ENCODE peak calls at places on chromosomes 6 and 20, in six cellular contexts. U is CD8-positive, alpha-beta T cell; A is MM.1S; K is astrocyte of the cerebellum; L is AG04450; F is AG09309. M is an unnamed sample.

GRCh38 chr6:18400831-18401446 is 13.8 kb downstream of the RNF144B start:
- DNase-seq in K (peak), U (no peak), L (no peak), A (no peak), F (no peak), M (no peak)

GRCh38 chr6:77337392-77337791 is 125.9 kb downstream of the HTR1B start:
- DNase-seq in F (no peak), L (no peak), A (no peak), U (no peak), K (no peak), M (no peak)

GRCh38 chr6:3228791-3229565 is 1.5 kb upstream of the TUBB2B start:
- DNase-seq in F (no peak), L (no peak), K (no peak), A (no peak), U (peak), M (no peak)

GRCh38 chr20:33649201-33649631 is 12.9 kb upstream of the C20orf144 start:
- DNase-seq in K (no peak), A (no peak), U (no peak), F (no peak), L (no peak), M (no peak)

GRCh38 chr6:79188885-79189505 is 45.5 kb downstream of the HMGN3 start:
- DNase-seq in K (peak), F (no peak), A (no peak), U (no peak), L (no peak), M (no peak)

GRCh38 chr20:44644384-44645131 is 6.9 kb downstream of the ADA start:
- DNase-seq in A (peak), F (no peak), U (peak), K (no peak), L (no peak), M (no peak)

GRCh38 chr6:91288741-91289140 is 701.9 kb upstream of the MAP3K7 start:
- DNase-seq in A (no peak), U (no peak), K (no peak), L (no peak), F (no peak), M (no peak)

GRCh38 chr6:78810146-78810545 is 57.2 kb upstream of the IRAK1BP1 start:
- DNase-seq in F (peak), A (peak), K (peak), L (peak), U (no peak), M (no peak)

GRCh38 chr6:107607109-107607508 is 117.2 kb downstream of the SOBP start:
- DNase-seq in F (no peak), U (no peak), A (no peak), L (no peak), K (no peak), M (no peak)

GRCh38 chr6:88573971-88574370 is 389.4 kb downstream of the RNGTT start:
- DNase-seq in A (no peak), L (no peak), U (no peak), F (no peak), K (no peak), M (no peak)

GRCh38 chr6:100300221-100300736 is 164.4 kb downstream of the SIM1 start:
- DNase-seq in A (no peak), K (peak), F (peak), L (peak), U (no peak), M (peak)

GRCh38 chr6:90039911-90040310 is 145.6 kb downstream of the GJA10 start:
- DNase-seq in F (peak), A (no peak), U (no peak), L (no peak), K (peak), M (peak)

GRCh38 chr20:35636095-35636494 is 20.5 kb downstream of the SPAG4 start:
- DNase-seq in L (no peak), U (no peak), A (no peak), F (no peak), K (no peak), M (no peak)

GRCh38 chr20:25389858-25390537 is 637 bp downstream of the ABHD12 start:
- DNase-seq in F (no peak), A (peak), K (no peak), L (no peak), U (peak), M (no peak)

GRCh38 chr6:30196376-30196775 is 16.8 kb downstream of the TRIM26 start:
- DNase-seq in F (no peak), A (no peak), K (no peak), L (no peak), U (no peak), M (no peak)

DNA sequence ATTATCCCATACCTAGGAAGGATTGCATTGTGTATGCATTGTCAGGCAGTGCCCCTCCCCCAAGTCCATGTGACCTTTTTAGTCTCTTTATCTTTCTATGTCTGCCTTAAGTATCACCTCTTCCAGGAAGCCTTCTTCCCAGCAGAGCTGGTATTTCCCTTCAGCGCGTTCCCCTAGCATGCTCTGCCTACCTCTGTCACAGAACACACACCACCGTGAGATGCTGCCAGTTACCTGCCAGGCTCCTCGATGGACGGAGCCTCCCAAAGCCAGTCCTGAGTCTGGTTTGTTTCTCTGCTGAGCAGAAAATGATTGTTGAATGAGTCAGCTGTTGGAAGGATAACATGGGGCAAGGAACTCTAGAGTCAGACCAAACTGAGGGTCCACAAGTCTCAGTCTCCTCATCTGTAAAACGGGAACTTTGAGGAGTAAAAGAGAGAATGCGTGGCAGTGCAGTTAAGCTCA is 11.3 kb upstream of the ZNF335 start:
- DNase-seq in A (no peak), L (no peak), F (no peak), K (no peak), U (no peak), M (no peak)
- H3K4me3 ChIP-seq in A (no peak), L (no peak), F (no peak), K (no peak), U (no peak), M (no peak)

GRCh38 chr6:72669324-72669723 is 47.5 kb downstream of the KCNQ5 start:
- DNase-seq in F (no peak), U (peak), K (no peak), A (no peak), L (no peak), M (no peak)
- TF ChIP-seq CTCF in F (no peak), U (no peak), K (no peak), A (no peak), L (no peak), M (no peak)

GRCh38 chr20:63742381-63743024 is 2.9 kb downstream of the SLC2A4RG start:
- DNase-seq in A (no peak), F (no peak), K (no peak), L (no peak), U (no peak), M (no peak)

GRCh38 chr20:63740501-63741353 is 1.2 kb downstream of the SLC2A4RG start:
- DNase-seq in F (peak), L (peak), A (no peak), U (peak), K (peak), M (peak)

GRCh38 chr20:63740070-63740500 is 509 bp downstream of the SLC2A4RG start:
- DNase-seq in U (peak), F (no peak), A (no peak), K (no peak), L (no peak), M (no peak)

GRCh38 chr20:63741676-63742380 is 2.3 kb downstream of the SLC2A4RG start:
- DNase-seq in K (no peak), L (no peak), U (no peak), A (no peak), F (no peak), M (no peak)

DNA sequence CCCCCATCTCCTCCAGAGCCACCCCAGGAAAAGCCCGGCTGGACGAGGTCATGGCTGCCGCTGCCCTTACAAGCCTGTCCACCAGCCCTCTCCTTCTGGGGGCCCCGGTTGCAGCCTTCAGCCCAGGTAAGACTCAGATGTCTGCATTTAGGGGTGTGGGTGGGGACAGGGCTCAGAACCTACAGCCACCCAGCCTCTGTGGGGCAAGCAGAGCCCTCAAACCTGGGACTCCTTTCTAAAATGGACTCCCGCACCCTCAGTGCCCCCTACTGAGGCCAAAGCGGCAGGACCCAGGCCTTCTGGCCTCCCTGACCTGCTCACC is 1.7 kb downstream of the SLC2A4RG start:
- DNase-seq in L (no peak), A (no peak), U (no peak), F (no peak), K (no peak), M (no peak)
- H3K4me3 ChIP-seq in L (peak), A (no peak), U (peak), F (peak), K (peak), M (peak)

GRCh38 chr6:157228421-157229218 is 94.7 kb downstream of the TMEM242 start:
- DNase-seq in F (no peak), K (no peak), L (no peak), U (no peak), A (no peak), M (no peak)

GRCh38 chr6:157226026-157226639 is 97.2 kb downstream of the TMEM242 start:
- DNase-seq in K (no peak), A (no peak), F (peak), L (no peak), U (no peak), M (no peak)

GRCh38 chr6:157229219-157229607 is 94.1 kb downstream of the TMEM242 start:
- DNase-seq in A (no peak), K (no peak), L (no peak), U (no peak), F (no peak), M (no peak)

GRCh38 chr6:157226761-157227160 is 96.6 kb downstream of the TMEM242 start:
- DNase-seq in A (no peak), U (no peak), L (no peak), K (no peak), F (no peak), M (no peak)

GRCh38 chr6:157227202-157228166 is 95.8 kb downstream of the TMEM242 start:
- DNase-seq in L (no peak), K (no peak), F (no peak), U (no peak), A (no peak), M (no peak)
- TF ChIP-seq CTCF in L (peak), K (peak), F (peak), U (no peak), A (peak), M (no peak)

DNA sequence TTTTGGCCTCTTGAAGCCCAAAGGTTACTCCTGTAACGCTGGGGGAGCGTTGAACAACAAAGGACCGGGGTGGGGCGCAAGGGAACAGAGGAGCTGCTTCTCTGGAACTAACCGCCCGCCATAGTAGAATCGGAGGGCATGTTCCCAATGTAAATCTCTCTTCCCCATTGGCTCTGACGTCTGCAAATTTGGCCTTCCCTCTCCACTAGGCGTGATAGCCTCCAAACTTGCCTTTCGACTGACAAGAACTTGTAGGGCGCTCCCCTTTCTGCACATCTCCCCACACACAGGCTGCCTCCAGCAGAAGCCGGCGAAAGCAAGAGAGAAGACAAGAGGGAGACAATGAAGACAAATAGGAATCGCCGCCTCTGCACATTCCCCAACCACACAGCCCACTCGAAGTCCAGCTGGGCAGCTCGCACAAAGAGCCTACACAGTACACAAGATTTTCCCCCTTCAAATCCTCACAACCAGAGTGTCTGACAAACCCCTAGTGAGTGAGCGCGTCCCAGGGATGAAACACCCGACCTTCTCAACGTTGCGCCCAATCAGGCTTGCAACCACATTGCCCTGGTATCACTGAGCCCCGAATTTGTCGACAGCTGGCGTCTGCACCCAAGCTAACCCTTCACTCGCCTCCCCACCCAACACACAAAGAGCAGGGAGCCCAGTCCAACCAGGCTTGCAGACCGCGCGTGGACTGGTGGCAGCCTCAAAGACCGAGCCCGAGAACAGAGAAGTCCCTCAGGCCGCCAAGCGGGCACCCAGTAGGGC is 1.5 kb upstream of the COL12A1 start:
- DNase-seq in A (no peak), F (no peak), K (no peak), L (no peak), U (no peak), M (no peak)
- H3K4me3 ChIP-seq in A (peak), F (peak), K (peak), L (peak), U (no peak), M (peak)

GRCh38 chr6:16335176-16335575 is 96.8 kb downstream of the GMPR start:
- DNase-seq in L (no peak), F (no peak), K (no peak), A (no peak), U (no peak), M (no peak)

GRCh38 chr6:16336056-16336810 is 97.8 kb downstream of the GMPR start:
- DNase-seq in K (no peak), L (no peak), U (no peak), A (no peak), F (no peak), M (no peak)

GRCh38 chr6:16337280-16337975 is 99.0 kb downstream of the GMPR start:
- DNase-seq in L (peak), U (no peak), A (no peak), F (peak), K (peak), M (no peak)

GRCh38 chr6:16339263-16339587 is 100.8 kb downstream of the GMPR start:
- DNase-seq in K (no peak), U (no peak), A (no peak), F (no peak), L (no peak), M (no peak)

DNA sequence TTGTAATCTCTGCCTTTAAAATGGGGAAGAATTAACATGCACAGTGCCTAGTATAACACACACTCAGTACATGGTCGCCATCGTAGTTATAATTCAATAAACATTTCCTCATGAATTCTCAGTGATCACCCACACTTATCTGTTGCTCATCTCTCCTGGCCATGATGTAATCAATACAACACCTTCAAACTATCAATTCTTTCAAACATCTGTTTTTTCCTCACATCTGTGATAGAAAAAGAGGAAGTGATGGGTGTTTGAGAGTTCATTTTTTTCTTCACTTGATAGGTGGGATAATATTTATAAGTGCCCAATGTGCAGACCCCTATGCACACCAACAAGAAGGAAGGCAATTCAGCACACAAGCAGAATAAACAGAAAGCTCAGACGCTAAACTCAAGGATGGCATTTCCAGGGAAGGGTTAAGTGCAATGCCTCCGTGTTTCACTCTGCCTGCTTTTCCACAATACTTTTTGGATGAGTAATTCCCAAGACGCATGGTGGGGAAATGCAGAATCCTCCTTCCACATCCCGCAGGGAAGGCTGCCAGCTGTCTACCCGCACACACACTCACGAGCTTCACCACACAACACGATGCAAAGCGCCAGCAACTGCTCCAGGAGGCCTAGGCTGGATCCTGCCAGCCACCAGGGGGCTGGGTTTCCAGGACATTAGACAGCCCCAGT is 100.3 kb downstream of the GMPR start:
- DNase-seq in K (peak), U (no peak), L (peak), A (no peak), F (peak), M (peak)
- TF ChIP-seq CTCF in K (peak), U (no peak), L (peak), A (no peak), F (peak), M (peak)

GRCh38 chr20:63202811-63203526 is 13.0 kb downstream of the YTHDF1 start:
- DNase-seq in K (no peak), L (no peak), F (no peak), U (no peak), A (no peak), M (no peak)
- H3K4me3 ChIP-seq in K (no peak), L (no peak), F (no peak), U (no peak), A (no peak), M (no peak)